ENCODE peak calls at places on chromosomes 3 and 15, in four cellular contexts. Z is nephron progenitor cell; C is choroid plexus epithelial cell; P is stimulated activated CD8-positive, alpha-beta memory T cell treated with anti-CD3 and anti-CD28 coated beads, Interleukin-15, amount 100 ng/mL, for 4 hours. T is an unnamed sample.

GRCh38 chr3:64253689-64254088 is 28.4 kb upstream of the PRICKLE2 start:
- DNase-seq in Z (no peak), C (no peak), P (no peak), T (no peak)

GRCh38 chr15:66707310-66708160 is 5.5 kb downstream of the SMAD6 start:
- DNase-seq in Z (peak), C (peak), P (no peak), T (peak)

GRCh38 chr3:3801510-3801841 is 2.2 kb downstream of the LRRN1 start:
- DNase-seq in Z (no peak), C (no peak), P (no peak), T (peak)

GRCh38 chr15:24955549-24955929 is 752 bp downstream of the SNRPN start:
- DNase-seq in Z (peak), C (no peak), P (no peak), T (no peak)

GRCh38 chr15:79953951-79954444 is 17.0 kb downstream of the BCL2A1 start:
- DNase-seq in Z (no peak), C (peak), P (no peak), T (no peak)

GRCh38 chr15:68465861-68466560 is 34.0 kb upstream of the ITGA11 start:
- DNase-seq in Z (no peak), C (peak), P (no peak), T (no peak)

GRCh38 chr3:175659951-175660350 is 800.8 kb downstream of the NAALADL2 start:
- DNase-seq in Z (no peak), C (no peak), P (no peak), T (no peak)

GRCh38 chr3:25429441-25429907 is 1.4 kb downstream of the RARB start:
- DNase-seq in Z (peak), C (peak), P (no peak), T (no peak)

GRCh38 chr3:172903642-172904041 is 153.1 kb downstream of the ECT2 start:
- DNase-seq in Z (no peak), C (no peak), P (no peak), T (no peak)

GRCh38 chr3:119428538-119428937 is 34.9 kb downstream of the TMEM39A start:
- DNase-seq in Z (no peak), C (peak), P (no peak), T (no peak)

GRCh38 chr3:135757421-135757820 is 208.1 kb upstream of the PPP2R3A start:
- DNase-seq in Z (no peak), C (no peak), P (no peak), T (no peak)

GRCh38 chr15:24823473-24823872 is 131.3 kb upstream of the SNRPN start:
- DNase-seq in Z (peak), C (no peak), P (no peak), T (no peak)

GRCh38 chr15:33963831-33964664 is 4.2 kb upstream of the CHRM5 start:
- DNase-seq in Z (no peak), C (peak), P (no peak), T (no peak)

GRCh38 chr15:79257454-79257853 is 25.1 kb upstream of the ANKRD34C start:
- DNase-seq in Z (no peak), C (no peak), P (no peak), T (no peak)

GRCh38 chr15:65110676-65111292 is 4.2 kb downstream of the UBAP1L start:
- DNase-seq in Z (no peak), C (peak), P (no peak), T (no peak)

GRCh38 chr3:83515123-83515522 is 1443.7 kb upstream of the CADM2 start:
- DNase-seq in Z (no peak), C (no peak), P (no peak), T (no peak)

GRCh38 chr15:34106423-34106822 is 4.5 kb downstream of the PGBD4 start:
- DNase-seq in Z (no peak), C (no peak), P (no peak), T (no peak)

GRCh38 chr3:97795951-97796350 is 25.9 kb upstream of the CRYBG3 start:
- DNase-seq in Z (no peak), C (no peak), P (no peak), T (no peak)

GRCh38 chr3:60584250-60584649 is 667.0 kb downstream of the FHIT start:
- DNase-seq in Z (no peak), C (no peak), P (no peak), T (no peak)

GRCh38 chr15:85356276-85356675 is 24.1 kb upstream of the AKAP13 start:
- DNase-seq in Z (no peak), C (no peak), P (no peak), T (no peak)

GRCh38 chr3:122315619-122316018 is 9.4 kb upstream of the CSTA start:
- DNase-seq in Z (no peak), C (no peak), P (no peak), T (no peak)

GRCh38 chr3:6994081-6994668 is 133.3 kb downstream of the GRM7 start:
- DNase-seq in Z (no peak), C (peak), P (no peak), T (no peak)

GRCh38 chr15:45458746-45459403 is 63.7 kb downstream of the SLC30A4 start:
- DNase-seq in Z (peak), C (peak), P (peak), T (peak)

GRCh38 chr3:308597-309321 is 112.2 kb downstream of the CHL1 start:
- DNase-seq in Z (no peak), C (no peak), P (no peak), T (no peak)

GRCh38 chr3:133192363-133192945 is 154.3 kb downstream of the TMEM108 start:
- DNase-seq in Z (no peak), C (no peak), P (no peak), T (no peak)

GRCh38 chr3:40130721-40131120 is 178.8 kb upstream of the EIF1B start:
- DNase-seq in Z (no peak), C (no peak), P (no peak), T (no peak)

GRCh38 chr3:159191454-159191853 is 389.6 kb downstream of the MFSD1 start:
- DNase-seq in Z (no peak), C (peak), P (no peak), T (no peak)

GRCh38 chr3:100348727-100349126 is 14.2 kb downstream of the NIT2 start:
- DNase-seq in Z (no peak), C (no peak), P (no peak), T (no peak)

GRCh38 chr3:128548011-128548410 is 55.0 kb upstream of the GATA2 start:
- DNase-seq in Z (no peak), C (no peak), P (no peak), T (no peak)

GRCh38 chr3:87206070-87206469 is 21.0 kb upstream of the CHMP2B start:
- DNase-seq in Z (no peak), C (peak), P (no peak), T (no peak)

GRCh38 chr3:31534036-31534435 is 1.3 kb downstream of the STT3B start:
- DNase-seq in Z (no peak), C (peak), P (no peak), T (peak)

GRCh38 chr15:65832549-65833364 is 36.5 kb upstream of the RAB11A start:
- DNase-seq in Z (peak), C (peak), P (peak), T (peak)

T was measured in HAP-1.